ENCODE peak calls at places on chromosome 9, in five cellular contexts. A is stomach, U is sigmoid colon, K is transverse colon, E is uterus. J is an unnamed sample.

GRCh38 chr9:94805585-94805984 is 79.1 kb downstream of the AOPEP start:
- DNase-seq in K (peak; percentile 53), U (no peak), A (no peak), E (no peak), J (no peak)

GRCh38 chr9:126621919-126622735 is 8.4 kb downstream of the LMX1B start:
- DNase-seq in A (no peak), K (no peak), U (no peak), E (no peak), J (no peak)

GRCh38 chr9:26725573-26725972 is 167.0 kb downstream of the CAAP1 start:
- DNase-seq in U (no peak), K (no peak), E (peak; percentile 14), A (no peak), J (no peak)

GRCh38 chr9:26809795-26810194 is 82.8 kb downstream of the CAAP1 start:
- DNase-seq in U (no peak), K (no peak), E (no peak), A (no peak), J (no peak)

GRCh38 chr9:100577776-100578448 is at the start of gene CAVIN4:
- DNase-seq in E (no peak), K (no peak), A (no peak), U (no peak), J (no peak)

GRCh38 chr9:15317836-15318235 is 10.8 kb upstream of the TTC39B start:
- DNase-seq in A (no peak), E (no peak), U (no peak), K (no peak), J (no peak)

GRCh38 chr9:35914307-35914807 is 5.1 kb downstream of the SPAAR start:
- DNase-seq in E (no peak), U (peak; percentile 72), K (peak; percentile 75), A (peak; percentile 74), J (peak; percentile 93)

GRCh38 chr9:79134654-79135053 is 437.1 kb upstream of the TLE4 start:
- DNase-seq in A (no peak), U (no peak), K (no peak), E (no peak), J (peak; percentile 19)

GRCh38 chr9:1768561-1768960 is 246.6 kb upstream of the SMARCA2 start:
- DNase-seq in E (no peak), K (no peak), U (no peak), A (no peak), J (no peak)

GRCh38 chr9:87796232-87796631 is 70.3 kb downstream of the CTSL start:
- DNase-seq in A (no peak), U (no peak), K (no peak), E (no peak), J (no peak)

GRCh38 chr9:87787735-87788134 is 61.8 kb downstream of the CTSL start:
- DNase-seq in K (no peak), A (no peak), U (no peak), E (no peak), J (no peak)

GRCh38 chr9:87795178-87795577 is 69.3 kb downstream of the CTSL start:
- DNase-seq in U (no peak), K (no peak), E (no peak), A (no peak), J (no peak)

GRCh38 chr9:87793292-87793691 is 67.4 kb downstream of the CTSL start:
- DNase-seq in A (no peak), E (no peak), K (no peak), U (no peak), J (no peak)

GRCh38 chr9:87792831-87793288 is 66.9 kb downstream of the CTSL start:
- DNase-seq in U (peak; percentile 90), E (peak; percentile 43), K (peak; percentile 50), A (peak; percentile 40), J (peak; percentile 45)
- TF ChIP-seq POLR2A in U (no peak), E (no peak), K (no peak), A (no peak), J (no peak)

DNA sequence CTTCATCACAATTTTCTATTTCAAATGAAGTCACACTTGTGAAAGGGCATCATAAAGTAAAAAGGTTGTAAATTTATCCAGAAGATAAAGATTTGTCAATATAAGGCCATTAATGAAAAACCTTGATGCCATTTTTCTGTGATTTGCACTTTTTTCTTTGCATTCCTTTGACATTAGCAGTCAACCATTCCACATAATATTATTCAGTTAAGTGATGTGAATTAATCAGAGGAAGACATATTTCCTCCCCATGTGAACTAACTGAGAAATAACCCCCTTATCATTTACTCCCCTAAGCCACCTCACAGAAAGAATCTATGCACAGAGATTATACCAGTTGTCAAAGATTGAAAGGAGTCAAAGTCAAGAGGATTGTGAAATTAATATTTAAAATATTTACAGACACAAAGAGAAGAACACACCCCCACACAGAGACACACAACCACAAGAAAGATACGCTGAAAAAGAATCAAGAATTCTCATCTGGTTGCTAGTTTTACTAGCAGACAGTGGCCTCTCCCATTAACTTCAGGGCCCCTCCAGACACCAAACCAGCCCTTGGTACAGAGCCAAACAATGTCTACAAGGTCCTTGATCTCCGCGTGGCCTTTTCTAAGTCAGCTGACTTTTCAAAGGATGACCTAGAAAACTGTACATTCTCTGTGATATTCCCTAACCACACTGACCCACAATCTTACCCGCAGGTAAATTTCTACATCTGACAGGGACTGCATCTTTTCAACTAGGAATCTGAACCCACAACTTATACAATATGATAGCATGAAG is 29.5 kb downstream of the GNAQ start:
- DNase-seq in E (no peak), K (no peak), A (no peak), U (no peak), J (no peak)
- H3K4me1 ChIP-seq in E (peaks cover 4% of the 10 kb centered on the region), K (peaks cover 70% of the 10 kb centered on the region), A (peaks cover 99% of the 10 kb centered on the region), U (peaks cover 65% of the 10 kb centered on the region), J (peaks cover 27% of the 10 kb centered on the region)

GRCh38 chr9:120868339-120868675 is 8.7 kb downstream of the PHF19 start:
- DNase-seq in K (no peak), E (no peak), A (no peak), U (no peak), J (no peak)
- TF ChIP-seq POLR2A in K (peak; percentile 22), E (peak; percentile 25), A (no peak), U (no peak), J (no peak)

GRCh38 chr9:120473626-120474025 is 106.3 kb downstream of the CDK5RAP2 start:
- DNase-seq in U (no peak), K (no peak), A (no peak), E (no peak), J (no peak)

GRCh38 chr9:120477534-120478001 is 102.4 kb downstream of the CDK5RAP2 start:
- DNase-seq in U (peak; percentile 68), A (peak; percentile 57), E (peak; percentile 54), K (peak; percentile 53), J (peak; percentile 59)

GRCh38 chr9:120474579-120475243 is 105.3 kb downstream of the CDK5RAP2 start:
- DNase-seq in E (no peak), U (no peak), K (no peak), A (no peak), J (no peak)

GRCh38 chr9:120478208-120478607 is 101.8 kb downstream of the CDK5RAP2 start:
- DNase-seq in K (peak; percentile 41), U (no peak), E (no peak), A (no peak), J (no peak)

GRCh38 chr9:120475341-120475740 is 104.6 kb downstream of the CDK5RAP2 start:
- DNase-seq in K (no peak), U (no peak), A (no peak), E (no peak), J (no peak)
- H3K4me1 ChIP-seq in K (peaks cover 13% of the 10 kb centered on the region), U (peaks cover 14% of the 10 kb centered on the region), A (peaks cover 13% of the 10 kb centered on the region), E (no peaks in the 10 kb centered on the region), J (no peaks in the 10 kb centered on the region)